ENCODE peak calls at places on chromosome 12, in four cellular contexts. M is IMR-90, C is H9, H is H1. I is an unnamed sample.

GRCh38 chr12:40837891-40838424 is 145.7 kb downstream of the CNTN1 start:
- DNase-seq in H (no peak), C (no peak), M (no peak), I (no peak)

GRCh38 chr12:120767071-120768024 is 41.7 kb downstream of the ACADS start:
- DNase-seq in H (no peak), C (no peak), M (no peak), I (no peak)

GRCh38 chr12:96774501-96775256 is 132.4 kb upstream of the NEDD1 start:
- DNase-seq in M (peak), H (no peak), C (no peak), I (no peak)

GRCh38 chr12:12880537-12880936 is 10.8 kb upstream of the GPRC5A start:
- DNase-seq in M (no peak), H (no peak), C (no peak), I (no peak)

GRCh38 chr12:88448337-88448944 is 131.8 kb downstream of the KITLG start:
- DNase-seq in H (no peak), C (no peak), M (no peak), I (peak)

GRCh38 chr12:19575307-19576243 is 136.3 kb downstream of the AEBP2 start:
- DNase-seq in C (no peak), M (peak), H (no peak), I (peak)

GRCh38 chr12:6772331-6772695 is at the start of gene LAG3:
- DNase-seq in C (no peak), M (no peak), H (no peak), I (no peak)

GRCh38 chr12:14691560-14691959 is 4.8 kb downstream of the GUCY2C start:
- DNase-seq in M (no peak), C (no peak), H (no peak), I (no peak)

GRCh38 chr12:92719674-92720073 is 16.9 kb downstream of the PLEKHG7 start:
- DNase-seq in C (no peak), H (no peak), M (peak), I (no peak)

GRCh38 chr12:100987552-100988277 is 193.1 kb downstream of the ANO4 start:
- DNase-seq in H (no peak), M (peak), C (peak), I (peak)

GRCh38 chr12:20547788-20548575 is 147.2 kb upstream of the SLCO1C1 start:
- DNase-seq in M (peak), C (no peak), H (no peak), I (no peak)

GRCh38 chr12:3220382-3221321 is 143.5 kb downstream of the TSPAN9 start:
- DNase-seq in M (no peak), C (no peak), H (no peak), I (no peak)
- H4K5ac ChIP-seq in M (no peak), C (no peak), H (no peak), I (no peak)

GRCh38 chr12:41965996-41966395 is 178.7 kb downstream of the GXYLT1 start:
- DNase-seq in H (no peak), C (no peak), M (no peak), I (no peak)
- H4K5ac ChIP-seq in H (no peak), C (no peak), M (no peak), I (no peak)

GRCh38 chr12:68100241-68100640 is 59.3 kb downstream of the IFNG start:
- DNase-seq in H (no peak), C (no peak), M (no peak), I (no peak)
- H4K5ac ChIP-seq in H (no peak), C (no peak), M (no peak), I (no peak)

GRCh38 chr12:57894577-57895292 is 46.6 kb upstream of the ATP23 start:
- DNase-seq in M (no peak), C (no peak), H (no peak), I (no peak)

GRCh38 chr12:57895337-57896138 is 45.8 kb upstream of the ATP23 start:
- DNase-seq in M (peak), C (no peak), H (no peak), I (no peak)

GRCh38 chr12:57897296-57897974 is 43.9 kb upstream of the ATP23 start:
- DNase-seq in H (no peak), M (no peak), C (no peak), I (peak)

GRCh38 chr12:57896437-57897201 is 44.7 kb upstream of the ATP23 start:
- DNase-seq in H (no peak), C (peak), M (peak), I (peak)

GRCh38 chr12:57896139-57896436 is 45.3 kb upstream of the ATP23 start:
- DNase-seq in H (no peak), C (no peak), M (no peak), I (no peak)
- H4K5ac ChIP-seq in H (no peak), C (no peak), M (peak), I (no peak)

GRCh38 chr12:15853877-15854276 is 28.3 kb upstream of the STRAP start:
- DNase-seq in H (no peak), C (no peak), M (no peak), I (peak)

GRCh38 chr12:15852383-15852782 is 29.8 kb upstream of the STRAP start:
- DNase-seq in M (peak), H (no peak), C (no peak), I (no peak)

GRCh38 chr12:15851045-15851444 is 31.1 kb upstream of the STRAP start:
- DNase-seq in C (no peak), M (no peak), H (no peak), I (no peak)

GRCh38 chr12:15854916-15855315 is 27.3 kb upstream of the STRAP start:
- DNase-seq in M (no peak), C (no peak), H (no peak), I (peak)

DNA sequence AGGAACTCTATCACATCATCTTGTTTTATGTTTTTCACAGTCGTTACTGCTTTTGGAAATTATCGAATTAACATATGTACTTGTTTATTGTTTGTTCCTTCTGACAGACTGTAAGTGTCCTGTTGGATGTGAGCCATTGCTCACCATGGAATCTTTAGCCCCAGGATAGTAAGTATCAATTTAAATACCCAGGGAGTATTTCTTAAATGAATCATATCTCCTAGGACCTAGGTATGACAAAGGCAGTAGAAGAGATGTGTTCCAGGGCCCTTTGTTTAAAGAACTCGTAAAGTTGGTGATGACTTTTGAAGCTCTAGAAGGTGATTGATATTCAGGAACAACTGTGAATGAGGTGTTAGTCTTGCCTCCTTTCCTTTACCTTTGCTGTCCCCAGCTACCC is 30.3 kb upstream of the STRAP start:
- DNase-seq in C (no peak), H (no peak), M (no peak), I (peak)
- H4K5ac ChIP-seq in C (no peak), H (no peak), M (peak), I (no peak)

DNA sequence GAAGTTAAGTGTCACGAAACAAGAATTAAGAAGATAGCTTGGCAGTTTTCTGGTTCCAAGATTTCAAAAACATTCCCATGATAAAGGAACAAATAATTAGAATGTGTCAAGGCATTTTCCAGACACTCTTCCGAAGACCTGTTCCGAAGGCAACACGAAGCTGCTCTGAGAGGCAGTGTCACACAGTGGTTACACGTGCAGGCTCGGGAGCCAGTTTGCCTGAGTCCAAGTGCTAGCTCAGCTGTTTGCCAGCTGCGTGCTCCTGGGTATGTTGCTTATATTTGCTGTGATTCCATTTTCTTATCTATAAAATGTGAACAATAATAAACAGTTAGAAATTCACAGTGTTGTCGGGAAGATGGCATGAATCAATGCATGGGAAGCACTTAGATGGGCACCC is 217.9 kb upstream of the GRIP1 start:
- DNase-seq in H (no peak), M (no peak), C (no peak), I (no peak)
- H4K5ac ChIP-seq in H (no peak), M (no peak), C (no peak), I (no peak)

GRCh38 chr12:124308741-124309140 is 13.8 kb downstream of the RFLNA start:
- DNase-seq in H (no peak), M (no peak), C (no peak), I (no peak)

GRCh38 chr12:124305136-124305535 is 10.2 kb downstream of the RFLNA start:
- DNase-seq in C (no peak), M (no peak), H (no peak), I (no peak)

GRCh38 chr12:124305776-124306685 is 11.1 kb downstream of the RFLNA start:
- DNase-seq in M (no peak), C (no peak), H (no peak), I (no peak)

GRCh38 chr12:124307556-124307825 is 12.6 kb downstream of the RFLNA start:
- DNase-seq in M (no peak), C (no peak), H (no peak), I (no peak)

GRCh38 chr12:124306686-124307555 is 12.0 kb downstream of the RFLNA start:
- DNase-seq in C (no peak), H (no peak), M (no peak), I (no peak)
- H4K5ac ChIP-seq in C (no peak), H (no peak), M (no peak), I (no peak)

DNA sequence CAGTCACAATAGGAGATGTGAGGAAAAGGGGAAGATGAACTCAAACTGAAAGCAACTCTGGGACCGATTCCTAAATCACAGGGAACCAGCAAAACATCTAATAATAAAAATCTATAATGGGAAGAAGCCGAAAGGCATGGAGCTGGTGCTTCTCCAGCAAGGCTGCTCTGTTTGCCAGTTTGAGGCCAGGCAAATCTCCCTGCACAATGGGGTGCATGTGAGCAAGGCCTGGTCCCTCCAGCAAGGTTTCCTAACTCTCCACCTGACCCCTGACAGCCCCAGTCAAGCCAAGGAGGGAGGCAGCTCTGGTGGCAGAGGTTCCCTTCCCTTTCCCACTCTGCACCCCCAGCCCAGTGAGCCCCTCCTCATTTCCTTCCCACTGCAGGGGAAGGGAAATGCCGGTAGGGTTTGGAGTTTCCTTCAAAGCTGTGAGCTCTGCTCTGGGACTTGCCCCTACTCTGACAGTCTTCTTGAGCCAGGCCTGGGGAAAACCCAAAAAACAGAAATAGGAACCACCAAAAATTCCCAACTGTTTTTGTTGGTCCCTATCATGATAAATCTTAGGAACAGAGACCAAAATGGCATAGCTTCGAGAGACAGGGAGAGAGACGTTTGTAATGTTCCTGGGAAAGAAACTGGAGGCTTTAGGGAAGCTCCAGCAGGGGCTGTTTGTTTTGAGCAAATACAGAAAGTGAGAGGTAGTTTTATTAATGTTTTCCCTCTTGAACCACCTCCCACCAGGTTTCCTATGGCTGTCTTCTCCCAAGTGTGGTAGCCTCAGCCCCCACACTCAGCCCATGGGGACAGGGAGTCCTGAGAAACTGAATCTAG is 34.6 kb downstream of the FMNL3 start:
- DNase-seq in M (no peak), C (no peak), H (no peak), I (no peak)
- H4K5ac ChIP-seq in M (peak), C (no peak), H (no peak), I (no peak)